ENCODE peak calls at places on chromosome 6, in four cellular contexts. E, V, S and X are unnamed samples. For H3K4me1 and H3K9me3, the result is how much of the 10 kb centered on the place peaks cover.

GRCh38 chr6:125550892-125551291 is 198.5 kb upstream of the HEY2 start:
- DNase-seq in E (no peak), V (no peak), S (no peak), X (no peak)

GRCh38 chr6:160974304-160974771 is 17.2 kb upstream of the MAP3K4 start:
- DNase-seq in E (peak), V (no peak), S (no peak), X (peak)

GRCh38 chr6:53811082-53811481 is 16.3 kb downstream of the LRRC1 start:
- DNase-seq in E (no peak), V (peak), S (no peak), X (no peak)

GRCh38 chr6:33987531-33988021 is 158.3 kb downstream of the GRM4 start:
- DNase-seq in E (no peak), V (peak), S (no peak), X (no peak)

GRCh38 chr6:166512567-166512966 is 73.9 kb downstream of the RAMACL start:
- DNase-seq in E (no peak), V (no peak), S (peak), X (no peak)

GRCh38 chr6:169169375-169169774 is 84.3 kb downstream of the THBS2 start:
- DNase-seq in E (no peak), V (no peak), S (no peak), X (no peak)

GRCh38 chr6:84428300-84428907 is 201.0 kb upstream of the CEP162 start:
- DNase-seq in E (peak), V (peak), S (no peak), X (no peak)

GRCh38 chr6:153411249-153411648 is 280.2 kb upstream of the RGS17 start:
- DNase-seq in E (no peak), V (no peak), S (no peak), X (no peak)

GRCh38 chr6:169452869-169453186 is 199.2 kb upstream of the THBS2 start:
- DNase-seq in E (no peak), V (no peak), S (no peak), X (peak)

GRCh38 chr6:11324453-11325023 is 92.1 kb upstream of the NEDD9 start:
- DNase-seq in E (no peak), V (no peak), S (no peak), X (no peak)

GRCh38 chr6:90835584-90836212 is 248.8 kb upstream of the MAP3K7 start:
- DNase-seq in E (no peak), V (no peak), S (no peak), X (no peak)

GRCh38 chr6:151186276-151186675 is 53.5 kb upstream of the AKAP12 start:
- DNase-seq in E (no peak), V (no peak), S (no peak), X (no peak)

GRCh38 chr6:152233547-152234320 is 403.4 kb downstream of the SYNE1 start:
- DNase-seq in E (no peak), V (no peak), S (no peak), X (no peak)

GRCh38 chr6:123745877-123746276 is 57.8 kb upstream of the NKAIN2 start:
- DNase-seq in E (no peak), V (no peak), S (no peak), X (no peak)

GRCh38 chr6:151900897-151901485 is 93.5 kb downstream of the ESR1 start:
- DNase-seq in E (no peak), V (peak), S (no peak), X (no peak)

GRCh38 chr6:72580281-72580940 is 41.5 kb upstream of the KCNQ5 start:
- DNase-seq in E (no peak), V (peak), S (no peak), X (no peak)

GRCh38 chr6:81690073-81690472 is 62.4 kb downstream of the TENT5A start:
- DNase-seq in E (no peak), V (peak), S (no peak), X (no peak)

GRCh38 chr6:41635365-41635764 is 2.9 kb upstream of the MDFI start:
- DNase-seq in E (no peak), V (no peak), S (no peak), X (no peak)

GRCh38 chr6:159908535-159908934 is 17.7 kb downstream of the MAS1 start:
- DNase-seq in E (no peak), V (no peak), S (no peak), X (no peak)

GRCh38 chr6:65943548-65943947 is 236.5 kb upstream of the EYS start:
- DNase-seq in E (no peak), V (no peak), S (no peak), X (no peak)

GRCh38 chr6:154649723-154650122 is 83.5 kb upstream of the SCAF8 start:
- DNase-seq in E (no peak), V (no peak), S (no peak), X (no peak)

GRCh38 chr6:45132059-45132458 is 196.1 kb upstream of the RUNX2 start:
- DNase-seq in E (no peak), V (no peak), S (no peak), X (no peak)

GRCh38 chr6:20868397-20869185 is 334.3 kb downstream of the CDKAL1 start:
- DNase-seq in E (no peak), V (no peak), S (no peak), X (peak)

GRCh38 chr6:116144590-116144989 is 18.7 kb upstream of the COL10A1 start:
- DNase-seq in E (no peak), V (no peak), S (no peak), X (no peak)

GRCh38 chr6:90233994-90234393 is 62.6 kb downstream of the BACH2 start:
- DNase-seq in E (no peak), V (no peak), S (peak), X (no peak)

GRCh38 chr6:35080821-35081425 is 60.2 kb downstream of the TCP11 start:
- DNase-seq in E (no peak), V (no peak), S (no peak), X (no peak)
- H3K4me1 ChIP-seq in E (under half), V (under half), S (under half), X (under half)

GRCh38 chr6:22636450-22636849 is 67.1 kb downstream of the HDGFL1 start:
- DNase-seq in E (no peak), V (no peak), S (no peak), X (no peak)

GRCh38 chr6:22627644-22628043 is 58.3 kb downstream of the HDGFL1 start:
- DNase-seq in E (no peak), V (no peak), S (no peak), X (no peak)

GRCh38 chr6:22632561-22632960 is 63.2 kb downstream of the HDGFL1 start:
- DNase-seq in E (no peak), V (no peak), S (no peak), X (no peak)

DNA sequence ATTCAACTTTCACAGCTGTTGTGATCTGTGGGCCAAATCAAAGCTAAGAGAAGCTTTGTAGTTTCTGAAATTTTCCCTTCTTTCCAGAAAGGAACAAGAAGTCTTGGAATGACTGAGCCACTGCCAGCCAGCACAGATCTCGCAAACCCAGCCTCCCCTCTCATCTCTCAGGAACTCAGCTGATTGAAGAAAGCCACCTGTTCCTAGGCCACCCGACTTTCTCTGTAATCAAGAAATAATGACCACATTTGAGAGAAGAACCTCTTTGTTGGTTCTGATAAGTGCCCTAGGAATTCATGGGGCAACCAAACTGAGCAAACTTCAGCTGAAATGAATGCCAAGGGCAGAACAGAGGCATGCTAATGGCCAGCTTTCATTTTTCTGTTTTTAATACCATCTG is 61.7 kb downstream of the HDGFL1 start:
- DNase-seq in E (no peak), V (no peak), S (no peak), X (peak)
- H3K9me3 ChIP-seq in E (under half), V (under half), S (under half), X (under half)

DNA sequence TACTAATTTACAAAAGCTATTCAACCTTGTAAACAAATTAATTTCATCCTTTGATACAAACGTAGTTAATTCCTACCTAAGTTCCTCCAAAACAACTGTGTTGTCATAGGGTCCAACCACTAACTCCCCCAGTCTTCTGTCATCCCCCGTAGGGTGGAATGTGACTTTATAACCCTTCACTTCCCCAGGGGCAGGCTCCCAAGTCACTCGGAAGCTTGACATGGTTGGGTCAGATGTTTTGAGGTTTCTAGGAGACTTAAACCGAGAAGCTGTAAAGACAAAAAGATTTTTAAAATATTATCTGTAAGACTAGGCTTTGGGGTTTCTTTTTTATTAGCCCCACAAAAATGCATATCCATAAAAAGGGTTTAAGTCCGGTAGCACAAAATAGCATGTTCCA is 50.3 kb downstream of the COL12A1 start:
- DNase-seq in E (no peak), V (no peak), S (no peak), X (no peak)
- H3K27ac ChIP-seq in E (no peak), V (no peak), S (no peak), X (no peak)

DNA sequence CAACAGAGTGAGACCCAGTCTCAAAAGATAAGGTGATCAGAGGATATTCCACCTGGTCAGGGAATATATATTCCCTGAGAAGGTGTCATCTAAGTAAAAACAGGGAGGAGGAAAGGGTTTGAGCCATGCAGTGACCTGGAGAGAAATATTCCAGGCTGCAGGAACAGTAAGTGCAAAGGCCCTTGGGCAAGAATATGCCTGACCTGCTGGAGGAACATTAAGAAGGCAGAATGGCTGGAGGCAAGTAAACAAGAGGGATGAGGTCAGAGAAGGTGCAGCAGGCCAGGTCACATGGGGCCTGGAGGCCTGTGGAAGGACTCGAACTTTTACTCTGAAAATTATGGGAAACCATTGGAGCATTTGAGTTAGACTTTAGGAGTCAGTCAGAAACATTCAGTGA is 6.7 kb downstream of the DEF6 start:
- DNase-seq in E (no peak), V (no peak), S (no peak), X (no peak)
- H3K4me1 ChIP-seq in E (under half), V (under half), S (half or more), X (under half)

GRCh38 chr6:31878761-31879542 is at the start of gene SLC44A4:
- DNase-seq in E (no peak), V (peak), S (no peak), X (no peak)

GRCh38 chr6:31882344-31882743 is 3.5 kb upstream of the SLC44A4 start:
- DNase-seq in E (no peak), V (no peak), S (no peak), X (no peak)

GRCh38 chr6:31881136-31881859 is 2.5 kb upstream of the SLC44A4 start:
- DNase-seq in E (no peak), V (no peak), S (no peak), X (no peak)

GRCh38 chr6:31879901-31880300 is 1.1 kb upstream of the SLC44A4 start:
- DNase-seq in E (no peak), V (no peak), S (no peak), X (no peak)

DNA sequence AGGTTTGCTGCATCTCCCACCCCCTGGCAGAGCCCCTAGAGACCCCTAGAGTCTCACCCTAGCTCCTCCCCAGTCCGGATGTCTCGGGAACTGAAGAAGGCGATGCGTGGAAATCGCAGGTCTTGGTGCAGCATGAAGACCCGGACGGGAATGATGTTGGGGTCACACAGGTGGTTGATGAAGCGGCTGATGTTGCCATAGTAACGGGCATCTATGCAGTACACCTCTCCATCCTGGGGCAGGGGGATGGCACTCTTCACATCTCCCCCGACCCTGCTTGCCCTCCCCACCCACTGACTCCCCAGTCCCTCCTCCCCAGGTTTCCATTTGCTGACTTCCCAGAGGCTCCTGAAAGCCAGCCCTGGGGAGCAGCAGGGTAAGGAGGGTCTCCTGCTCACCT is 1.8 kb upstream of the SLC44A4 start:
- DNase-seq in E (no peak), V (no peak), S (no peak), X (no peak)
- H3K9me3 ChIP-seq in E (under half), V (under half), S (under half), X (under half)

DNA sequence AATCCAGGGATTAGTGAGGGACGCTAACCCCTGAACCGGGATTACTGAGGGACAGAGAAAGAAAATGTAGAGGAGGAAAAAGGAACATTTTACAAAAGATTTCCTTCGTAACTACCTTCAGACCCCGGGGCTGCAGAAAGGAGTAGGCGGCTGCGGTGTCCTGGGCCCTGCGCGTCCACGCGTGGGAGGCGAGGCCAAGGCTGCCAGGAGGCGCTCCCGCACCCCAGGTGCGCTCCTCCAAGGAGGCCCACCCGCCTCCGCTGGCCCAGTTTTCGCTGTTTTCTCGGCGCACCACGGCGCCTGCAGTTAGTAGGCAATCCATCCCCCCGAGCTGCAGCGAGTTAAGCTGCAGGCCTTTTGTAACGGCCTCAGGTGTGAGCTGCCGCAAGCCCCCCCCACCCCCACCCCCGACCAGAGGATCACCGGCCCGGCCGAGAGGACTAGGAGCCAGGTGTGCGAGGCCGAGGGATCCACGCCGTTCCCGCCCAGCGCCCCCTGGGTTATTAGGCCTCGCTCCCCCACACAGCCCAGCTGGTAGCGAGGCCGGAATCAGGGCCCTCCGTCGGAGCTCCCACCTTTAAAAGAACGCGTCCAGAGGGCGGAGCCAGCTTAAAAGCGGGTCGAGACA is 380.3 kb upstream of the ARID1B start:
- DNase-seq in E (no peak), V (no peak), S (peak), X (no peak)
- H3K27ac ChIP-seq in E (no peak), V (no peak), S (peak), X (no peak)

GRCh38 chr6:7155871-7156579 is 48.3 kb downstream of the RREB1 start:
- DNase-seq in E (no peak), V (no peak), S (no peak), X (no peak)

GRCh38 chr6:7153807-7154206 is 46.0 kb downstream of the RREB1 start:
- DNase-seq in E (no peak), V (no peak), S (no peak), X (no peak)

GRCh38 chr6:7156666-7157278 is 49.0 kb downstream of the RREB1 start:
- DNase-seq in E (no peak), V (no peak), S (no peak), X (no peak)

GRCh38 chr6:7152467-7152866 is 44.7 kb downstream of the RREB1 start:
- DNase-seq in E (no peak), V (no peak), S (no peak), X (no peak)

GRCh38 chr6:7154341-7155139 is 46.8 kb downstream of the RREB1 start:
- DNase-seq in E (no peak), V (no peak), S (no peak), X (no peak)
- H3K4me1 ChIP-seq in E (under half), V (under half), S (under half), X (under half)